ENCODE peak calls at places on chromosomes 6 and 20, in five cellular contexts. B is fibroblast of lung, V is PC-3, C is psoas muscle, E is H1. Z is an unnamed sample.

GRCh38 chr6:53737746-53738145 is 57.1 kb upstream of the LRRC1 start:
- DNase-seq in E (no peak), V (peak; percentile 43), C (no peak), B (no peak), Z (no peak)

GRCh38 chr6:32148722-32149576 is 2.8 kb downstream of the PRRT1 start:
- DNase-seq in C (peak; percentile 61), B (peak; percentile 47), E (peak; percentile 72), V (no peak), Z (no peak)

GRCh38 chr20:22688485-22688884 is 104.1 kb upstream of the FOXA2 start:
- DNase-seq in V (no peak), B (no peak), C (no peak), E (no peak), Z (no peak)

GRCh38 chr6:80425089-80425823 is 318.8 kb downstream of the BCKDHB start:
- DNase-seq in V (peak; percentile 55), B (peak; percentile 97), E (no peak), C (no peak), Z (no peak)

GRCh38 chr6:170080169-170080827 is 210.6 kb downstream of the DLL1 start:
- DNase-seq in B (no peak), V (no peak), C (no peak), E (no peak), Z (peak; percentile 51)

GRCh38 chr6:161186173-161186769 is 87.6 kb downstream of the AGPAT4 start:
- DNase-seq in B (peak; percentile 59), V (peak; percentile 69), C (no peak), E (no peak), Z (no peak)

GRCh38 chr6:85469276-85470022 is 19.6 kb downstream of the NT5E start:
- DNase-seq in B (no peak), V (no peak), C (no peak), E (no peak), Z (no peak)

GRCh38 chr6:43703512-43704429 is 16.2 kb upstream of the MRPS18A start:
- DNase-seq in C (no peak), B (no peak), E (no peak), V (no peak), Z (no peak)

GRCh38 chr20:57735831-57736737 is 26.3 kb upstream of the PMEPA1 start:
- DNase-seq in B (no peak), E (no peak), V (no peak), C (no peak), Z (peak; percentile 48)

GRCh38 chr20:33664085-33664761 is 2.1 kb downstream of the C20orf144 start:
- DNase-seq in V (no peak), E (no peak), B (no peak), C (no peak), Z (peak; percentile 66)

GRCh38 chr20:58073945-58074920 is 154.2 kb downstream of the ANKRD60 start:
- DNase-seq in B (peak; percentile 1), V (peak; percentile 23), C (peak; percentile 50), E (no peak), Z (no peak)

GRCh38 chr6:52603000-52603795 is 26.3 kb upstream of the TRAM2 start:
- DNase-seq in C (no peak), B (peak; percentile 71), E (no peak), V (peak; percentile 47), Z (no peak)

GRCh38 chr6:13523826-13524622 is 36.6 kb upstream of the GFOD1 start:
- DNase-seq in C (no peak), E (no peak), B (no peak), V (no peak), Z (no peak)

GRCh38 chr6:137283080-137283479 is 63.9 kb upstream of the IFNGR1 start:
- DNase-seq in C (no peak), V (no peak), B (no peak), E (no peak), Z (no peak)

GRCh38 chr6:54060286-54060685 is 51.0 kb upstream of the MLIP start:
- DNase-seq in V (no peak), C (no peak), E (no peak), B (peak; percentile 38), Z (no peak)

GRCh38 chr6:106055442-106055975 is 30.6 kb upstream of the PRDM1 start:
- DNase-seq in B (no peak), V (no peak), E (no peak), C (no peak), Z (no peak)

GRCh38 chr6:38567436-38567835 is 72.3 kb downstream of the BTBD9 start:
- DNase-seq in C (peak; percentile 76), B (peak; percentile 91), V (peak; percentile 84), E (no peak), Z (peak; percentile 89)

GRCh38 chr6:32109114-32109764 is at the start of gene TNXB:
- DNase-seq in E (no peak), C (peak; percentile 56), V (no peak), B (no peak), Z (no peak)

DNA sequence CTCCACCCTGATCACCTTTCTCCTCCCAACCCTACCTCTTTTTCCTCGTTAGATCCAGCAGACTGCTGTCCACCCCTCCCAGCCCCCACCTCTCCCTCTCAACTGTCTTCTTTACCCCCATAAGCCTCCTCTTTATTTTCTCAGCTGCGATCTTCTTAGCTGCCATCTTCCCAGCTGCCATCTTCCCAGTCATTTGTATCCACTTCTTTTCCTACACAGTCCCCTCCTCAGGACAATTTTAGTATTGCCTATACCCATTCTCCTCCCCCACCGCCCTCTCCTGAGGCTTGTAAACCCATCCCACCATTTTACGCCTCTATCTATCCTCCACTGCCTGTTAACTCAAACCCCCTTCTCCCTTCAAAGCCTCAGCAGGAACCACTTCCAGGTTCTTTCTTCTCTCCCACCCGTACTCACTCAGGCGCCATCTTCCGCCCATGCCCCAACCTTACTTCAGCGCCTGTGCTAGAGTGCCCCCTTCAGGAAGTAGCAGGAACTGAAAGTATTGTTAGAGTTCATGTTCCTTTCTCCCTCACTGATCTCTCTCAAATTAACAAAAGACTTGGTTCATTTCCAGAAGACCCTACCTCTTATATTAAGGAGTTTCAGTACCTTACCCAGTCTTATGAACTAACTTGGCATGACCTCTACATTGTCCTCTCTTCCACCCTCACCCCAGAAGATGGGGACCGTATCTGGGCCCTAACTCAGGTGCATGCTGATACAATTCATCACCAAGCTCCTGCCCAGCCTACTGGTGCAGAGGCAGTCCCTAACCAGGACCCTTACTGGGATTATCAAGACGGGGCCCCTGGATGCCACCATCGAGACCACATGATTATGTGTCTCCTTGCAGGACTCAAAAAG is 236.0 kb downstream of the ADGRG6 start:
- DNase-seq in E (peak; percentile 9), V (peak; percentile 52), C (no peak), B (peak; percentile 29), Z (no peak)
- TF ChIP-seq CTCF in E (peak; percentile 53), V (peak; percentile 67), C (peak; percentile 9), B (peak; percentile 54), Z (no peak)

DNA sequence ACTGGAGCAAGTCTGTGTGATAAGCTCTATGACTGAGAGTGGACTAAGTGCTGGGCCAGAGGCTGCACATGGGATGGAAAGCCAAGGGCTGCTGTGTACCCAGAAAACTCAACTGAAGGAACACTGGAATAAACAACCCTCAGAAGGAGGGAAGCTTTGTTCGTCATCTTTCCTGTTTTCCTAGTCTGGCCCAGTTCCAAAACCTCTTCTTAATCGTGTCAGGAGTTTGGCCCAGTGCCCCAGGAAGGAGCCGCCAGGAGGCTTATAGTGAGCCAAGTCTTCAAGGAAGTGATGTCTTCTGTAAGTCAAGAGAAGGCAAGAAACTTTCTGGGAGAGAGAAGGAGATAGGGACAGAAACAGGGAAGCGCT is 23.3 kb upstream of the TOP1 start:
- DNase-seq in B (peak; percentile 99), E (no peak), C (peak; percentile 82), V (peak; percentile 99), Z (peak; percentile 97)
- H3K4me3 ChIP-seq in B (peak overlapping the region; percentile 58), E (no peak overlapping the region), C (no peak overlapping the region), V (peak overlapping the region; percentile 49), Z (no peak overlapping the region)

GRCh38 chr6:118284736-118285360 is 263.2 kb upstream of the PLN start:
- DNase-seq in C (no peak), E (no peak), B (peak; percentile 61), V (peak; percentile 10), Z (no peak)
- TF ChIP-seq CTCF in C (peak; percentile 60), E (no peak), B (peak; percentile 68), V (peak; percentile 52), Z (peak; percentile 39)

DNA sequence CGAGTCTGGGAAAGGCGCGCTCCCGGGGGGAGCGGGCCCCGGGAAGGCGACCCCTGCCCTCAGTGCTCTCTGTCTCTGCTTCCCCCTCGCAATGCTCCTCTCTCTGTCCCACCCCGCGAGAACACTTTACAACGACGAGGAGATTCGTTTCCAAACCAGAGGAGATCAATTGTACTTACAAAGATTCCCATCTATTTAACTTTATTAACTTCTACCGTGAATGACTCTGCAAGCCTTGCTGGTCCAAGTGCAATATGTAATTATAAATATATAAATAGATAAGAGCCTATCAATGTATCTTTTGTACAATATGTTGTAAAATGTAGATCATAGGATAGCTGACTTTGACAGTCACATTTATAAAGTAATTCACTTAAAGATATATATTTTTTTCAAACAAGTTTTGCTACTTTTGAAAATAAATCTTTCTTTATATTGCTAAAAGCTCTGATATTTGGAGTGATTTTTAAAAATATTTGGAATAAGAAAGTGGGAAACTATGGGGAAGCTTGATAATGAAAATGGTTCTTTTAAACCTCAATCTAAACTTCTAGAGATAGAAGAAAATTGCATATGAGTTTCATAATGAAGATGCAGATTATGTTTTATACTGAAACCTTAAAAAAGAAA is 3.0 kb downstream of the TCF21 start:
- DNase-seq in B (no peak), E (no peak), V (no peak), C (no peak), Z (no peak)
- H3K4me3 ChIP-seq in B (peak overlapping the region; percentile 53), E (peak overlapping the region; percentile 59), V (no peak overlapping the region), C (peak overlapping the region; percentile 67), Z (peak overlapping the region; percentile 38)

Z was measured in sigmoid colon.